ENCODE peak calls at places on chromosomes 5 and 9, in six cellular contexts. Y, A, X, S, M and B are unnamed samples. For H3K4me1, the result is how much of the 10 kb centered on the place peaks cover.

GRCh38 chr9:113682297-113682771 is 193.8 kb upstream of the ZNF618 start:
- DNase-seq in M (peak), X (peak), A (peak), Y (peak), S (peak), B (peak)

GRCh38 chr5:172731286-172732073 is 39.5 kb downstream of the DUSP1 start:
- DNase-seq in M (no peak), X (no peak), A (no peak), Y (peak), S (no peak), B (peak)

GRCh38 chr9:92808726-92809451 is 44.3 kb upstream of the BICD2 start:
- DNase-seq in Y (peak), X (peak), S (peak), M (peak), A (peak), B (peak)

GRCh38 chr5:161900981-161901380 is 53.1 kb downstream of the GABRA1 start:
- DNase-seq in M (no peak), X (no peak), S (no peak), A (no peak), Y (no peak), B (no peak)

GRCh38 chr5:150541895-150542294 is 34.0 kb downstream of the NDST1 start:
- DNase-seq in S (no peak), A (no peak), M (no peak), Y (no peak), X (no peak), B (no peak)

GRCh38 chr5:142072488-142072887 is 36.1 kb upstream of the NDFIP1 start:
- DNase-seq in A (no peak), X (no peak), Y (no peak), M (no peak), S (no peak), B (no peak)

GRCh38 chr5:107821288-107821687 is 150.6 kb upstream of the EFNA5 start:
- DNase-seq in Y (no peak), M (no peak), S (no peak), X (no peak), A (no peak), B (no peak)

GRCh38 chr5:10484774-10485141 is 43.1 kb downstream of the ROPN1L start:
- DNase-seq in S (no peak), M (no peak), Y (no peak), X (no peak), A (no peak), B (no peak)

GRCh38 chr9:127763918-127764384 is 14.5 kb downstream of the SH2D3C start:
- DNase-seq in Y (no peak), M (peak), X (no peak), A (peak), S (no peak), B (no peak)

GRCh38 chr9:110626109-110626829 is 42.3 kb upstream of the MUSK start:
- DNase-seq in X (no peak), A (no peak), Y (no peak), S (peak), M (no peak), B (no peak)

GRCh38 chr5:35651002-35651756 is 33.5 kb downstream of the SPEF2 start:
- DNase-seq in Y (peak), S (peak), X (peak), A (peak), M (peak), B (peak)

GRCh38 chr5:13833440-13833839 is 111.0 kb downstream of the DNAH5 start:
- DNase-seq in X (no peak), M (no peak), A (no peak), S (no peak), Y (no peak), B (no peak)

GRCh38 chr9:124774131-124774978 is 2.6 kb upstream of the OLFML2A start:
- DNase-seq in Y (peak), A (peak), S (peak), M (peak), X (peak), B (peak)

GRCh38 chr5:140372971-140373487 is 13.0 kb downstream of the SLC4A9 start:
- DNase-seq in M (peak), S (peak), A (peak), Y (peak), X (peak), B (peak)

GRCh38 chr9:113511856-113512761 is 48.6 kb downstream of the RGS3 start:
- DNase-seq in A (peak), Y (no peak), M (no peak), X (peak), S (peak), B (no peak)

GRCh38 chr5:85500869-85501268 is 1116.2 kb upstream of the EDIL3 start:
- DNase-seq in Y (no peak), A (no peak), X (no peak), M (no peak), S (no peak), B (no peak)

GRCh38 chr5:149265559-149265958 is 6.1 kb upstream of the AFAP1L1 start:
- DNase-seq in S (peak), A (no peak), X (no peak), M (no peak), Y (peak), B (peak)

GRCh38 chr5:425714-426113 is 17.3 kb upstream of the EXOC3 start:
- DNase-seq in A (no peak), M (no peak), Y (no peak), X (no peak), S (no peak), B (peak)

GRCh38 chr5:76813982-76814562 is 4.8 kb upstream of the F2RL1 start:
- DNase-seq in A (no peak), X (no peak), M (no peak), S (peak), Y (no peak), B (peak)

GRCh38 chr5:79793304-79793703 is 103.7 kb downstream of the CMYA5 start:
- DNase-seq in X (no peak), Y (no peak), M (no peak), A (no peak), S (no peak), B (no peak)

GRCh38 chr9:131578778-131579504 is 33.6 kb downstream of the PRRT1B start:
- DNase-seq in Y (no peak), M (no peak), X (peak), S (no peak), A (peak), B (no peak)

GRCh38 chr5:180602481-180603075 is 11.3 kb upstream of the SCGB3A1 start:
- DNase-seq in A (no peak), Y (no peak), S (no peak), X (no peak), M (no peak), B (no peak)

GRCh38 chr9:97041898-97042297 is 3.0 kb upstream of the CTSV start:
- DNase-seq in X (no peak), M (no peak), A (no peak), Y (peak), S (no peak), B (peak)

GRCh38 chr5:139063664-139064054 is 134.5 kb downstream of the SIL1 start:
- DNase-seq in M (no peak), S (no peak), Y (no peak), X (no peak), A (no peak), B (no peak)

GRCh38 chr5:173781432-173781825 is 106.7 kb upstream of the CPEB4 start:
- DNase-seq in A (no peak), S (no peak), Y (no peak), X (no peak), M (no peak), B (peak)

GRCh38 chr5:14574891-14575496 is 6.6 kb upstream of the OTULINL start:
- DNase-seq in M (no peak), A (no peak), X (no peak), Y (no peak), S (no peak), B (no peak)

GRCh38 chr5:39547548-39548154 is 122.9 kb upstream of the DAB2 start:
- DNase-seq in M (no peak), S (peak), Y (peak), A (peak), X (no peak), B (peak)

GRCh38 chr5:170067152-170067551 is 38.5 kb upstream of the FOXI1 start:
- DNase-seq in Y (no peak), X (no peak), S (no peak), A (no peak), M (no peak), B (no peak)

GRCh38 chr9:118644066-118644465 is 725.2 kb downstream of the BRINP1 start:
- DNase-seq in Y (no peak), S (no peak), A (no peak), X (no peak), M (no peak), B (no peak)

GRCh38 chr9:70987986-70988385 is 133.4 kb downstream of the TRPM3 start:
- DNase-seq in A (no peak), M (no peak), Y (no peak), S (peak), X (no peak), B (peak)

GRCh38 chr9:81595887-81596558 is 93.3 kb downstream of the TLE1 start:
- DNase-seq in A (no peak), M (peak), S (no peak), Y (no peak), X (no peak), B (no peak)

GRCh38 chr9:91842358-91842757 is 107.7 kb downstream of the ROR2 start:
- DNase-seq in A (no peak), S (no peak), M (no peak), Y (no peak), X (no peak), B (no peak)

GRCh38 chr5:139388198-139388821 is 1.4 kb downstream of the MZB1 start:
- DNase-seq in A (no peak), X (no peak), M (no peak), S (peak), Y (peak), B (no peak)

GRCh38 chr9:89576404-89576824 is 28.4 kb upstream of the GADD45G start:
- DNase-seq in M (no peak), A (peak), X (no peak), S (peak), Y (peak), B (no peak)

GRCh38 chr5:95846554-95847260 is 24.2 kb upstream of the GLRX start:
- DNase-seq in M (peak), X (peak), Y (peak), A (peak), S (peak), B (peak)

GRCh38 chr9:128764361-128764760 is 7.4 kb downstream of the ZER1 start:
- DNase-seq in A (no peak), X (no peak), M (peak), Y (no peak), S (no peak), B (no peak)

GRCh38 chr9:105067895-105068580 is 140.1 kb upstream of the ABCA1 start:
- DNase-seq in S (peak), M (no peak), X (no peak), Y (no peak), A (no peak), B (no peak)

GRCh38 chr9:123586140-123586735 is 230.2 kb downstream of the CRB2 start:
- DNase-seq in S (no peak), X (no peak), Y (no peak), M (no peak), A (no peak), B (no peak)

GRCh38 chr5:74120585-74120984 is 494.6 kb downstream of the ARHGEF28 start:
- DNase-seq in M (no peak), S (no peak), X (no peak), Y (no peak), A (no peak), B (no peak)

GRCh38 chr5:172858990-172859811 is 25.1 kb downstream of the ERGIC1 start:
- DNase-seq in Y (peak), M (no peak), S (peak), A (no peak), X (no peak), B (peak)

DNA sequence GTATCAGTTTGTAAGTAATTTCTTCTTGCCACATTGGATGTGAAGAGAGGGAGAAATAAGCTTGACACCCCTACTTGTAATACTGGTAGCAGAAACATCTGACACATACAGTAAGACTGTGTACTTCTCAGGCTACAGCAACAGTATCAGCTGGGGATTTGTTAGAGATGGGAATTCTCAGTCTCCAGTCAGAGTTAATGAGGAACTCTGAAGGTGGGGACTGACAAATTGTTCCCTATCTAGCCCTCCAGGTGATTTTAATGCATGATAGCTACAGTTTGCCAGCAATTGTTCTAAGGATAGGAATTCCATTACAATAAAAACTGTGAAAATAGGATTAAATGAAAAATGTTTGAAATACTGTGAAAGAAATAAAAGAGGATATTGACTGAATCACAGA is 524.9 kb downstream of the PRR16 start:
- DNase-seq in X (no peak), A (no peak), Y (no peak), S (no peak), M (no peak), B (no peak)
- H3K4me3 ChIP-seq in X (no peak), A (no peak), Y (no peak), S (no peak), M (no peak), B (no peak)

DNA sequence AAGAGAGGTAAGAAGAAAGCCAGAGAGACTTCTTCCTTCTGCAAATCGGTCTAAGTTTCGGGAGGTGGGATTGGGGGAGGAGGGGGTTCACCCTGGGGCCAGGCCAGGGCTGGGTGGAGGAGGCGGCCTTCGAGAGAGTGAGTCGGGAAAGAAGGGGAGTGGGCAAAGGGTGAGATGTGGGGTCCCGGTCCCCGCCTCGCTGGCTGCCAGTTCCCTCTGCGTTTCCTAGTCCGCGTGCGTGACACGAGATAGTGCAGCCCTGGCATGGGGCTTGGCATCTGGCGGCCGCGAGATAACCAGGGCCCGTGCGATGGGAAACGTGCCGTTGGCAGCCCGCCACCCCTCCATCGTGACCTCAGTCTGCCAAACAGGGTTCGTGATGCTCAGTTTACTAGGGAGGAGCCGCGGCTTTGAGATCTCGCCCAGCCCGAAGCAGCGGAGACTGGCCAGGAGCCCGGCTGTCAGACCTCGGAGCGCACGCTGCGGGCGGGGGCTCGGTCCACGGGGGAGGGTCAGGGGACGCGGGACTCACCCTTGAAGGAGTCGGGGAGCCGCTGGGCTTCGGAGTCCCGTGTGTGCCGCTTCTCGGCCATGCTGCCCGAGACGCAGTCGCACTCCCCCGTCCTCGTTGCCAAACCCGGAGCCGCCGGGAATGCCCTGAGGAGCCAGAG is at the start of gene STOM:
- DNase-seq in M (no peak), A (peak), X (peak), Y (peak), S (peak), B (no peak)
- H3K4me1 ChIP-seq in M (under half), A (under half), X (under half), Y (half or more), S (under half), B (under half)

GRCh38 chr9:100033877-100034551 is 64.8 kb downstream of the ERP44 start:
- DNase-seq in X (no peak), A (no peak), S (no peak), Y (no peak), M (no peak), B (no peak)

GRCh38 chr9:100038472-100038871 is 60.3 kb downstream of the ERP44 start:
- DNase-seq in S (no peak), M (no peak), Y (no peak), X (no peak), A (no peak), B (no peak)
- H3K4me3 ChIP-seq in S (no peak), M (no peak), Y (no peak), X (no peak), A (no peak), B (no peak)

GRCh38 chr5:59317772-59318205 is 575.7 kb downstream of the PDE4D start:
- DNase-seq in S (no peak), X (no peak), M (no peak), Y (no peak), A (no peak), B (no peak)
- H3K4me1 ChIP-seq in S (under half), X (under half), M (under half), Y (under half), A (under half), B (under half)

GRCh38 chr9:122346478-122347347 is 24.1 kb upstream of the PTGS1 start:
- DNase-seq in X (no peak), S (no peak), A (no peak), Y (peak), M (peak), B (peak)
- H3K4me3 ChIP-seq in X (no peak), S (peak), A (peak), Y (peak), M (peak), B (peak)

DNA sequence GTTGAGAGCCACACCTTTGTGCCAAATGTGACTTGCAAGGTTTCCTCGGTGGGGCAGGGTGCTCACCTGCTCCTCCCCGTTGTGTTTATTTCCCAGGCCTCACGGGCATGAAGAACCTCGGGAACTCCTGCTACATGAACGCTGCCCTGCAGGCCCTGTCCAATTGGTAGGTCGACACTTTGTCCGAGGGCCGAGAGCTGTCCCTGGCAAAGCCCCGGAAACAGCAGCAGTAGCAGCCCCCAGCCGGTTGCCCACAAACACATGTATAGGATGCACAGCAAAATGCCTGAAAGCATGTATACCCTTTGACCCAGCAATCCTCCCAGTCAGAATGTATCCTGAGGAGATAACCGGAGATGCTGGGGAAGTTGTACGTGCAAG is 26.2 kb downstream of the USP20 start:
- DNase-seq in M (no peak), A (no peak), X (no peak), Y (no peak), S (no peak), B (peak)
- H3K4me1 ChIP-seq in M (under half), A (half or more), X (half or more), Y (under half), S (under half), B (under half)